ENCODE peak calls at places on chromosome 19, in five cellular contexts. P is EH, F is H54, U is AG10803, B is cardiac fibroblast. X is an unnamed sample.

GRCh38 chr19:54148158-54148557 is 10.6 kb downstream of the CNOT3 start:
- DNase-seq in F (no peak), P (no peak), B (no peak), U (no peak), X (no peak)

GRCh38 chr19:17052439-17052838 is 22.8 kb downstream of the HAUS8 start:
- DNase-seq in B (peak; percentile 72), P (peak; percentile 63), U (peak; percentile 54), F (no peak), X (no peak)

GRCh38 chr19:45981350-45981749 is 7.7 kb upstream of the NOVA2 start:
- DNase-seq in F (no peak), U (peak; percentile 9), B (peak; percentile 33), P (peak; percentile 20), X (no peak)

GRCh38 chr19:3365447-3366103 is 808 bp upstream of the NFIC start:
- DNase-seq in U (peak; percentile 64), B (peak; percentile 80), P (peak; percentile 81), F (peak; percentile 73), X (no peak)

GRCh38 chr19:19444694-19445155 is 39.2 kb downstream of the GATAD2A start:
- DNase-seq in F (peak; percentile 34), U (peak; percentile 39), P (peak; percentile 74), B (peak; percentile 61), X (no peak)

GRCh38 chr19:31567776-31568175 is 218.5 kb upstream of the TSHZ3 start:
- DNase-seq in B (no peak), P (no peak), U (no peak), F (no peak), X (no peak)

GRCh38 chr19:43078311-43078710 is 4.2 kb downstream of the PSG2 start:
- DNase-seq in U (peak; percentile 88), F (peak; percentile 23), B (peak; percentile 15), P (peak; percentile 91), X (no peak)

GRCh38 chr19:41355035-41355434 is 1.3 kb upstream of the TGFB1 start:
- DNase-seq in U (no peak), F (no peak), B (no peak), P (no peak), X (no peak)

GRCh38 chr19:47271949-47272348 is 2.7 kb upstream of the INAFM1 start:
- DNase-seq in F (no peak), U (no peak), P (no peak), B (no peak), X (no peak)

X was measured in type B pancreatic cell.